ENCODE peak calls at places on chromosome 1, in four cellular contexts. M is HL-60, V is K562, J is GM12878. W is an unnamed sample.

GRCh38 chr1:982765-983436 is 1.0 kb upstream of the PERM1 start:
- DNase-seq in J (no peak), M (no peak), V (no peak), W (no peak)

GRCh38 chr1:159185121-159185520 is 13.7 kb downstream of the CADM3 start:
- DNase-seq in J (no peak), V (no peak), M (no peak), W (no peak)

GRCh38 chr1:8562222-8562621 is 244.3 kb downstream of the SLC45A1 start:
- DNase-seq in V (no peak), J (no peak), M (no peak), W (no peak)

GRCh38 chr1:156860113-156860638 is 489 bp upstream of the NTRK1 start:
- DNase-seq in V (peak), J (no peak), M (no peak), W (peak)

GRCh38 chr1:1069061-1069710 is 4.9 kb downstream of the RNF223 start:
- DNase-seq in V (peak), M (peak), J (peak), W (peak)

GRCh38 chr1:32361308-32361673 is 994 bp downstream of the FAM229A start:
- DNase-seq in M (no peak), J (no peak), V (no peak), W (no peak)

GRCh38 chr1:64471218-64471719 is 1.3 kb downstream of the CACHD1 start:
- DNase-seq in M (no peak), J (no peak), V (no peak), W (no peak)

GRCh38 chr1:55089683-55090082 is 50.3 kb downstream of the PCSK9 start:
- DNase-seq in V (no peak), J (no peak), M (no peak), W (no peak)

GRCh38 chr1:1680912-1681273 is 11.7 kb downstream of the SLC35E2B start:
- DNase-seq in J (no peak), V (peak), M (no peak), W (no peak)

GRCh38 chr1:151720190-151720953 is 950 bp upstream of the RIIAD1 start:
- DNase-seq in J (peak), V (no peak), M (no peak), W (peak)

GRCh38 chr1:222204475-222204874 is 343.4 kb downstream of the HHIPL2 start:
- DNase-seq in M (no peak), V (no peak), J (no peak), W (no peak)

GRCh38 chr1:201769966-201770365 is 59.0 kb upstream of the IPO9 start:
- DNase-seq in M (no peak), J (no peak), V (no peak), W (no peak)

GRCh38 chr1:98008373-98008772 is 87.5 kb upstream of the DPYD start:
- DNase-seq in V (no peak), M (no peak), J (no peak), W (no peak)

GRCh38 chr1:87325982-87326738 is 2.5 kb upstream of the LMO4 start:
- DNase-seq in J (no peak), M (no peak), V (peak), W (no peak)

GRCh38 chr1:230145953-230146476 is 79.0 kb downstream of the GALNT2 start:
- DNase-seq in V (peak), M (no peak), J (no peak), W (peak)

GRCh38 chr1:22861764-22862440 is 110.8 kb downstream of the LACTBL1 start:
- DNase-seq in J (no peak), V (peak), M (no peak), W (no peak)

GRCh38 chr1:67169496-67169895 is 3.2 kb downstream of the IL23R start:
- DNase-seq in J (no peak), M (no peak), V (no peak), W (no peak)

GRCh38 chr1:162712317-162713029 is 78.0 kb upstream of the HSD17B7 start:
- DNase-seq in J (no peak), M (no peak), V (no peak), W (no peak)

GRCh38 chr1:58584082-58584895 is 7.2 kb upstream of the TACSTD2 start:
- DNase-seq in V (peak), M (peak), J (no peak), W (no peak)

GRCh38 chr1:18542351-18542750 is 61.6 kb downstream of the KLHDC7A start:
- DNase-seq in M (no peak), J (no peak), V (no peak), W (no peak)

GRCh38 chr1:172673761-172674160 is 14.9 kb downstream of the FASLG start:
- DNase-seq in V (no peak), M (no peak), J (no peak), W (no peak)

GRCh38 chr1:242162179-242162578 is 163.3 kb upstream of the MAP1LC3C start:
- DNase-seq in M (no peak), J (no peak), V (no peak), W (no peak)

GRCh38 chr1:88029142-88029541 is 654.9 kb upstream of the PKN2 start:
- DNase-seq in J (no peak), M (no peak), V (no peak), W (no peak)

GRCh38 chr1:59845091-59845490 is 30.3 kb downstream of the HOOK1 start:
- DNase-seq in J (no peak), V (no peak), M (no peak), W (no peak)

GRCh38 chr1:183218039-183218618 is 32.1 kb downstream of the LAMC2 start:
- DNase-seq in M (no peak), J (no peak), V (no peak), W (no peak)

GRCh38 chr1:147496571-147496970 is 44.7 kb upstream of the BCL9 start:
- DNase-seq in M (no peak), V (peak), J (no peak), W (no peak)
- TF ChIP-seq SPI1 in M (no peak), V (no peak), J (no peak), W (no peak)

GRCh38 chr1:155105604-155106011 is 22.1 kb upstream of the EFNA1 start:
- DNase-seq in J (no peak), V (no peak), M (no peak), W (no peak)
- TF ChIP-seq SPI1 in J (no peak), V (no peak), M (no peak), W (no peak)

DNA sequence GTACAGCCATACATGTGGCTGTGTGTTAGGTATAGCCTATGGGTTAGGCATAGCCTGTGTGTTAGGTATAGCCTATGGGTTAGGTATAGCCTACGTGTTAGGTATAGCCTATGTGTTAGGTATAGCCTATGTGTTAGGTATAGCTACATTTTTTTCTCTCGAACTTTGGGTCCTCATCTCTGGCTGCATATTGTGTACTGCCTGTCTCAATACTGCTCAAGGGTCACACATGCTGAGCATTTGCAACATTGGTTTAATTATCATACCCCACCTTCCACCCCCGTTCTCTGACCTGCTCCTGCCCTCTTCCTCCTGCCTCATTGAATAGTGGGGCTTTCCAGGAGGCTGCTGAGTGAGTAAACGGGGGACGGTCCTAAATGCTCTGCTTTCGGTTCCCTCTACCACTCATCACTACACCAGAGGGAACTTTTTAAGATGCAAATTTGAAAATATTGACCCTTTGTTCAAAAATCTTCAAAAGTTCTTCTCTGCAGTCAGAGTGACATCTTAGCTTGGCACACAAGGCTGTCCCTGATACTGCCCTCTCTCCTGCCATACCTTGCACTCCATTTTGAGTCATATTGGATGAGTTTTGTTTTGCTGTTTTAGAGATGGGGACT is 17.8 kb downstream of the OR2B11 start:
- DNase-seq in V (no peak), J (peak), M (no peak), W (peak)
- TF ChIP-seq SPI1 in V (no peak), J (peak), M (no peak), W (peak)

DNA sequence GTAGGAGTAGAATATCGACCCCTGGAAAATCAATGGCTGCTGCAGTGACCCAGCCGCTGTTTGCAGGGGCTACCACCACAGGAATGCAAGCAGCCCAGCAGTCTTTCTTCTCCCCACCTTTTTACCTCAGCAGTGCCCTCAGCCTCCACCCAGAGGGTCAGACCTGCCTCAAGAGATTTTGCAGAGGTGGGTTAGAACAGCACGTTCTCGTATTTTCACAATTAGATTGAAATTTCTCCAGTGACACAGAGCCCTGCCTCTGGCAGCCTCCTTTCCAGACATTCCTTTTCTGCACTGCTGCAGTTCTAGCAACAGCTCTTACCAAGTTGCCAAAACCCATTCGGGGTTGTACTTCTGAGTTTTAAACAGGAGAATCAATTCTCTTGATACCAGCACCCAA is 38.3 kb upstream of the PIGV start:
- DNase-seq in V (no peak), M (no peak), J (no peak), W (no peak)
- TF ChIP-seq SPI1 in V (no peak), M (no peak), J (no peak), W (no peak)